ENCODE peak calls at places on chromosomes 2 and 18, in eight cellular contexts. G is neural progenitor cell; H is fibroblast of mammary gland; T is BJ; K is AG10803; O is spleen; N is CD8-positive, alpha-beta T cell; P is GM23248. E is an unnamed sample.

GRCh38 chr2:240818543-240819403 is 1.2 kb downstream of the KIF1A start:
- DNase-seq in N (no peak), T (no peak), H (no peak), O (peak), P (no peak), G (peak), K (no peak), E (no peak)

GRCh38 chr2:24482256-24482971 is 8.6 kb upstream of the NCOA1 start:
- DNase-seq in G (no peak), O (no peak), K (no peak), H (no peak), N (no peak), P (peak), T (no peak), E (no peak)

GRCh38 chr2:117190856-117191255 is 623.6 kb upstream of the DDX18 start:
- DNase-seq in P (no peak), T (no peak), K (no peak), O (no peak), N (no peak), H (no peak), G (no peak), E (no peak)

GRCh38 chr2:152546230-152546837 is 170.9 kb downstream of the PRPF40A start:
- DNase-seq in T (no peak), N (no peak), P (no peak), O (no peak), K (no peak), H (no peak), G (no peak), E (no peak)

GRCh38 chr2:212990697-212991096 is 160.7 kb downstream of the IKZF2 start:
- DNase-seq in N (no peak), G (no peak), T (no peak), K (no peak), H (peak), P (peak), O (no peak), E (peak)

GRCh38 chr2:69509011-69509749 is 71.9 kb upstream of the NFU1 start:
- DNase-seq in K (peak), H (peak), P (no peak), O (no peak), G (no peak), N (no peak), T (no peak), E (no peak)

GRCh38 chr18:39462436-39462835 is 1896.8 kb upstream of the CELF4 start:
- DNase-seq in P (peak), K (peak), O (no peak), T (no peak), H (peak), G (no peak), N (no peak), E (peak)

GRCh38 chr2:210558708-210559107 is 2.3 kb downstream of the CPS1 start:
- DNase-seq in G (no peak), O (no peak), N (no peak), P (peak), K (peak), H (peak), T (no peak), E (peak)

GRCh38 chr2:9547272-9547991 is 8.2 kb downstream of the ADAM17 start:
- DNase-seq in K (peak), G (no peak), T (no peak), H (peak), O (no peak), N (no peak), P (peak), E (peak)

GRCh38 chr2:101478561-101479001 is 3.7 kb upstream of the RFX8 start:
- DNase-seq in P (peak), K (peak), H (peak), N (no peak), T (no peak), O (no peak), G (no peak), E (peak)

GRCh38 chr18:6327895-6328623 is 86.7 kb downstream of the L3MBTL4 start:
- DNase-seq in H (no peak), N (no peak), T (no peak), P (no peak), K (no peak), O (no peak), G (no peak), E (no peak)

GRCh38 chr18:38940863-38941531 is 1375.4 kb upstream of the CELF4 start:
- DNase-seq in G (no peak), N (peak), H (peak), K (no peak), T (no peak), P (peak), O (no peak), E (no peak)

GRCh38 chr2:229910832-229911412 is 10.9 kb downstream of the TRIP12 start:
- DNase-seq in H (peak), O (no peak), G (peak), P (peak), T (no peak), N (no peak), K (no peak), E (peak)

GRCh38 chr2:5546176-5546575 is 146.0 kb upstream of the SOX11 start:
- DNase-seq in P (no peak), T (no peak), K (no peak), G (no peak), O (no peak), N (no peak), H (no peak), E (no peak)

GRCh38 chr2:191539068-191539467 is 138.9 kb upstream of the NABP1 start:
- DNase-seq in N (peak), K (peak), P (peak), H (peak), O (no peak), T (no peak), G (peak), E (peak)

GRCh38 chr2:223113161-223113560 is 61.2 kb downstream of the KCNE4 start:
- DNase-seq in H (peak), O (no peak), G (no peak), T (no peak), P (peak), N (no peak), K (no peak), E (no peak)

GRCh38 chr2:72916743-72917137 is 579 bp upstream of the EMX1 start:
- DNase-seq in P (no peak), K (no peak), G (peak), N (no peak), H (no peak), O (no peak), T (no peak), E (no peak)

GRCh38 chr2:157404363-157404762 is 39.5 kb downstream of the CYTIP start:
- DNase-seq in K (no peak), O (peak), P (peak), G (no peak), N (peak), T (no peak), H (peak), E (peak)

GRCh38 chr18:3340682-3341097 is 78.8 kb downstream of the MYL12B start:
- DNase-seq in P (peak), K (no peak), G (no peak), T (no peak), H (peak), N (no peak), O (no peak), E (no peak)

GRCh38 chr18:40874233-40874632 is 1080.8 kb upstream of the PIK3C3 start:
- DNase-seq in T (no peak), O (no peak), H (peak), G (no peak), P (peak), N (no peak), K (peak), E (peak)

GRCh38 chr18:11072632-11073031 is 76.7 kb downstream of the PIEZO2 start:
- DNase-seq in P (no peak), G (no peak), T (no peak), K (no peak), O (no peak), N (no peak), H (no peak), E (no peak)

GRCh38 chr2:26968001-26968400 is 2.4 kb upstream of the MAPRE3 start:
- DNase-seq in H (no peak), K (no peak), N (no peak), T (no peak), O (no peak), P (peak), G (no peak), E (no peak)

GRCh38 chr2:175183674-175184073 is 2.2 kb upstream of the ATP5MC3 start:
- DNase-seq in G (no peak), P (no peak), O (no peak), K (no peak), H (no peak), N (no peak), T (no peak), E (no peak)

GRCh38 chr2:196970089-196970488 is 43.6 kb upstream of the PGAP1 start:
- DNase-seq in N (no peak), T (no peak), K (peak), O (no peak), G (no peak), P (peak), H (peak), E (peak)

GRCh38 chr2:105294844-105295481 is 34.6 kb downstream of the TGFBRAP1 start:
- DNase-seq in N (peak), H (peak), G (peak), T (peak), P (peak), O (no peak), K (peak), E (peak)

GRCh38 chr2:12321017-12321641 is 395.6 kb upstream of the TRIB2 start:
- DNase-seq in P (peak), K (peak), G (no peak), H (peak), O (no peak), N (no peak), T (peak), E (peak)

GRCh38 chr2:227888289-227888688 is 16.9 kb downstream of the DAW1 start:
- DNase-seq in O (no peak), P (peak), K (no peak), N (no peak), T (no peak), G (peak), H (no peak), E (no peak)

GRCh38 chr2:48199076-48199475 is 292.8 kb upstream of the FBXO11 start:
- DNase-seq in H (no peak), P (no peak), G (peak), T (no peak), N (no peak), K (no peak), O (no peak), E (no peak)

GRCh38 chr2:147588191-147588590 is 256.6 kb upstream of the ACVR2A start:
- DNase-seq in H (peak), P (peak), K (peak), T (peak), N (no peak), G (no peak), O (no peak), E (no peak)

GRCh38 chr2:237529452-237530402 is 36.6 kb upstream of the PRLH start:
- DNase-seq in K (no peak), G (no peak), H (no peak), N (no peak), P (no peak), O (peak), T (no peak), E (no peak)

GRCh38 chr2:21819475-21819874 is 695.7 kb downstream of the TDRD15 start:
- DNase-seq in H (peak), N (no peak), T (peak), K (no peak), P (no peak), G (no peak), O (no peak), E (no peak)

GRCh38 chr2:181684454-181685149 is 4.3 kb upstream of the NEUROD1 start:
- DNase-seq in K (no peak), O (no peak), T (no peak), G (no peak), N (no peak), P (no peak), H (no peak), E (no peak)

GRCh38 chr2:181682026-181682789 is 1.9 kb upstream of the NEUROD1 start:
- DNase-seq in K (no peak), T (no peak), H (no peak), G (no peak), N (no peak), P (no peak), O (peak), E (no peak)

GRCh38 chr2:181682795-181683517 is 2.6 kb upstream of the NEUROD1 start:
- DNase-seq in P (peak), N (no peak), G (peak), T (no peak), O (no peak), H (peak), K (no peak), E (no peak)

GRCh38 chr2:181685150-181685688 is 4.9 kb upstream of the NEUROD1 start:
- DNase-seq in P (peak), O (no peak), G (peak), N (no peak), H (peak), T (no peak), K (peak), E (peak)

GRCh38 chr2:181683518-181684453 is 3.5 kb upstream of the NEUROD1 start:
- DNase-seq in H (peak), G (peak), K (peak), N (no peak), T (no peak), P (peak), O (no peak), E (peak)
- H3K4me3 ChIP-seq in H (no peak), G (peak), K (no peak), N (no peak), T (no peak), P (no peak), O (peak), E (peak)

DNA sequence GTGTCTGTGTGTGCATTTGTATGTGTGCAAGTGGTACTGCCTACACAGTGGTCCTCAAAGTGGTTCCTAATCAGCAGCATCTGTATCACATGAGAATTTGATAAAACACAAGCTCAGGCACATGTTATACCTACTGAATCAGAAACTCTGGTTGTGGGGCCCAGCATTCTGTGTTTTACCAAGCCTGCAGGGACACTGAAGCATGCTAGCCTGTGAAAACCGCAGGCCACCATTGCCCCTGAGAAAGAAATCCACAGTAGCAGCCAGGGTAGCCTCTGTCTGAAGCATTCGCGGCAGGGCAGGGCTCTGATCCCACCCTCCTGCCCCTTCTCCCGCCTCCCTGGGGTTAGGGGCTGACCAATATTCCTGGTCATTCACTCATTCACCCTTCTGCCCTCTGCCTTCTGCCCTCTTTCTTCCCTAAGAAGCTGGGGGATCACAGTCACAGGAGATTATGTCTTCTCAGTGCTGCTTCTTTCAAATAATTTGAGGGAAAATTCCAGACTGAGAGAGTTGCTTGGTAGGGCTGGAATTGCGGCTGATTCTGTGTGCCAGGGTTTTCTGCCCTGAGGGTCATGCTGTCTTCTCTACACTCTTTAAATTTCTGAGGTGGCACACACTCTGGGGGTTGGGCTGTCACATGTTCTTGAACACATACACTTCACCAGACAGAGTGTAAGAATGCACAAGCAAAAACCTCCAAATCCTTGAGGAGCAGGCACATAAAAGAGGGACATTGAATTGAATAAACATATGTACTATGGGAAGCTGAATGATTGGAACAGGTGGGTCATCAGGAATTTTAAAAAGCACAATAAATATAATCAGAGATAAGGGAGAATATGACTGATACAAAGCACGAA is 126.6 kb upstream of the SEC11C start:
- DNase-seq in K (no peak), H (no peak), G (no peak), T (no peak), N (no peak), P (no peak), O (no peak), E (peak)
- H3K4me3 ChIP-seq in K (no peak), H (no peak), G (no peak), T (no peak), N (no peak), P (no peak), O (no peak), E (no peak)

GRCh38 chr2:43131051-43131889 is 95.1 kb downstream of the ZFP36L2 start:
- DNase-seq in G (peak), H (peak), T (peak), K (peak), N (peak), O (peak), P (peak), E (peak)
- H3K4me3 ChIP-seq in G (no peak), H (no peak), T (no peak), K (no peak), N (peak), O (peak), P (no peak), E (no peak)

DNA sequence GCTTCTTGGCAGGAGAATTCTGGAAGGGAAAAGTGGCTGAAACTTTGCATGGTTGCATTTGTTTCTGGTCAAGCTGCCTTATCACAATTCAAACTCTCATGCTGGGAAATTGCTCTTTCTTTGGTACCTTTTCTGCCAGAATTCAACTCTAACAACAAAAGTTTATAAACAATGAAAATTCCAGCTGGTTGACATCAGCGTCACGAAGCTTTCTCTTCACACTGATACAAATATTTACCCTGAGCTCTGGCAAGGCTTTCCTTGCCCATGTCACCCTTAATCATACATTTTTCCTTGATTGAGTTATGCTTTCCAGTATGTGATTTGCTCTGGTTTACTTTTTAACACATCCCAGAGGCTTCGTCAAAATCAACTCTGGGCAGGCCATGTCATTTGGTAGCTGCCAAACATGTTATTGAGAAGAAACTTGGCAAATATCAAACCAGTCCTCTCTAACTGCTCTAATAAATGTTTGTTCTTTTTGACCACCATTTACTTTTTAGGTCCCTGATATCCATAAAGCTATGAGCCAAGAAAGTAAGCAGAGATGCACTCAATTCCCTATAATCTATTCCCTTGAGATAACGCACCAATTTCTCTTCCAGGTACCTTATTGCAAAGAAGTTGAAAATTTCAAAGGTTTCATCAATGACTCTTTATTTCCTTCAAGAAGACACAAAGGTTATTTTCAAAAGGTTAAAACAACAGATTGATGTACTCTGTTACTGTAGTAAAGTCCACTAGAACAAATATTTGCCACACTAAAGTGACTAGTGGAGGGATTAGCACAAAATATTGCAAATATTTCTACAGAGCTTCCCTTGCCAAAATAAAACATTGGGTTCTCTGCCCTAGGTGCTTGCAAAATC is 1241.1 kb upstream of the ZEB2 start:
- DNase-seq in P (peak), N (no peak), T (no peak), O (no peak), G (peak), H (peak), K (peak), E (peak)
- H3K4me3 ChIP-seq in P (peak), N (no peak), T (no peak), O (no peak), G (no peak), H (no peak), K (no peak), E (peak)

GRCh38 chr2:121974919-121975654 is 219.6 kb downstream of the TSN start:
- DNase-seq in G (peak), T (peak), P (peak), H (peak), K (peak), O (no peak), N (peak), E (peak)
- H3K4me3 ChIP-seq in G (no peak), T (peak), P (peak), H (peak), K (peak), O (peak), N (peak), E (peak)

GRCh38 chr2:44708646-44709000 is 232.9 kb upstream of the SIX3 start:
- DNase-seq in H (no peak), N (no peak), K (no peak), T (no peak), P (no peak), O (no peak), G (no peak), E (no peak)
- H3K4me3 ChIP-seq in H (no peak), N (no peak), K (no peak), T (no peak), P (no peak), O (no peak), G (peak), E (no peak)

DNA sequence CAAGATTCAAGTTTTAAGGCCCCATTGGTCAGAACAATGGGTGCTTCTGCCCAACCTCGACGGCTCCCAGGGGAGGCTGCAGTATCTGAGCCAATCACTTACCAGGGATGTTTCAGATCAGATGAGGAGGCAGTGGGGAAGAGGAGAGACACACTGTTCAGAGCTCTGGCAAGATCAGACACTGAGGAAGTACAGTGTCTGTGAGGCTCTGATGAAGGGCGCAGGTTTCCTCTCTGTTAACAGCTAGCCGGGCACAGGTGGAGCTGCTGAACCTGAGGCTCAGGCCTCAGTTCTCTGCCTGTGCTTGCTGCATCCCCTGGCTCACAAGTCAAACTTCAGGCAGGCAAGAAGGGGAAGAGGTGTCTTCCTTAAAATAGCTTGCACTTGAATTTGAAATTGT is 69.7 kb downstream of the TPO start:
- DNase-seq in O (peak), T (no peak), H (no peak), N (no peak), K (no peak), P (no peak), G (no peak), E (no peak)
- H3K4me3 ChIP-seq in O (no peak), T (no peak), H (no peak), N (no peak), K (no peak), P (no peak), G (no peak), E (no peak)

GRCh38 chr2:217430916-217431576 is 571.2 kb upstream of the TNP1 start:
- DNase-seq in T (no peak), G (no peak), N (no peak), K (peak), P (peak), H (peak), O (no peak), E (peak)

GRCh38 chr2:217434183-217434620 is 568.6 kb downstream of the TNS1 start:
- DNase-seq in P (peak), N (no peak), G (peak), T (peak), O (peak), K (peak), H (peak), E (peak)

GRCh38 chr2:217431577-217432269 is 571.1 kb downstream of the TNS1 start:
- DNase-seq in H (no peak), O (no peak), T (no peak), G (no peak), K (no peak), P (peak), N (no peak), E (peak)

GRCh38 chr2:217436386-217436785 is 566.4 kb downstream of the TNS1 start:
- DNase-seq in K (no peak), N (no peak), O (no peak), P (no peak), H (no peak), G (no peak), T (no peak), E (no peak)

DNA sequence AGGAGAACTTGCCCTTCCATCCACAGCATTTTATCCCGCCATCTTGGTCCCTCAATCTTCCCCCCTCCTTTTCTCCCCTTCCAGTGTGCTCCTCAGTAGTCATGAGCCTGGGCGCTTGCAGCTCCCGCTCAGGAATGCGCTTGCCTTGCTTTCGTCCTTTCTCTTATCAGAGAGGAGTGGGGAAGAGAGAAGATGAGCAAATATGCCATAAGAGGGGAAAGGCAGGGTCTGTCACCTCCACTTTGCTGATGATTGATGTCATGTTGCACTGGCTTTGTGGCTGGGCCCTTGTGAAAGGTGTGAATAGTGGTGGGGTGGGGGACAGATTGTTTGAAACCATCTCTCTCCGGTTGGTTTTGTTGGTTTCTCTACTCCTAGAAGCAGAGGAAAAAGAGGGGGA is 569.3 kb downstream of the TNS1 start:
- DNase-seq in G (peak), K (no peak), P (no peak), H (no peak), O (no peak), N (no peak), T (no peak), E (no peak)
- H3K4me3 ChIP-seq in G (no peak), K (no peak), P (no peak), H (no peak), O (no peak), N (no peak), T (no peak), E (no peak)

E was measured in adipocyte.